ENCODE peak calls at places on chromosomes 6 and 20, in six cellular contexts. A is neural progenitor cell; R is NCI-H345; V is GM20000; L is effector CD4-positive, alpha-beta T cell; N is MCF 10A. Q is an unnamed sample.

GRCh38 chr6:43262000-43262779 is 18.9 kb downstream of the TTBK1 start:
- DNase-seq in A (no peak), R (no peak), V (no peak), L (no peak), N (no peak), Q (no peak)

GRCh38 chr6:105135056-105135455 is 44.8 kb downstream of the POPDC3 start:
- DNase-seq in A (peak; percentile 40), R (peak; percentile 7), V (no peak), L (no peak), N (peak; percentile 21), Q (no peak)

GRCh38 chr20:64156136-64156885 is 7.9 kb upstream of the MYT1 start:
- DNase-seq in A (peak; percentile 61), R (peak; percentile 69), V (no peak), L (no peak), N (no peak), Q (no peak)

GRCh38 chr20:53872561-53873248 is 197.7 kb downstream of the BCAS1 start:
- DNase-seq in A (no peak), R (no peak), V (no peak), L (peak; percentile 30), N (no peak), Q (no peak)

GRCh38 chr6:46376562-46376969 is 114.7 kb downstream of the RCAN2 start:
- DNase-seq in A (no peak), R (no peak), V (peak; percentile 71), L (no peak), N (no peak), Q (peak; percentile 7)

GRCh38 chr20:50335105-50335504 is 144.5 kb downstream of the CEBPB start:
- DNase-seq in A (peak; percentile 71), R (peak; percentile 66), V (peak; percentile 45), L (no peak), N (peak; percentile 79), Q (no peak)

GRCh38 chr6:9576521-9576920 is 838.4 kb downstream of the TFAP2A start:
- DNase-seq in A (no peak), R (no peak), V (no peak), L (no peak), N (no peak), Q (no peak)

GRCh38 chr6:37173573-37174195 is 3.7 kb downstream of the PIM1 start:
- DNase-seq in A (no peak), R (no peak), V (no peak), L (peak; percentile 34), N (no peak), Q (no peak)

GRCh38 chr20:23257848-23258746 is 92.5 kb upstream of the NXT1 start:
- DNase-seq in A (no peak), R (peak; percentile 60), V (no peak), L (no peak), N (peak; percentile 88), Q (no peak)

GRCh38 chr20:63123326-63123725 is 92.6 kb downstream of the YTHDF1 start:
- DNase-seq in A (no peak), R (no peak), V (no peak), L (no peak), N (no peak), Q (no peak)

GRCh38 chr20:41499961-41500725 is 118.0 kb downstream of the CHD6 start:
- DNase-seq in A (no peak), R (peak; percentile 87), V (no peak), L (no peak), N (no peak), Q (no peak)

GRCh38 chr6:109411034-109411433 is 28.8 kb upstream of the CD164 start:
- DNase-seq in A (no peak), R (no peak), V (no peak), L (no peak), N (peak; percentile 61), Q (no peak)